ENCODE peak calls at places on chromosomes 11 and 22, in four cellular contexts. K, D, Z and A are unnamed samples.

GRCh38 chr11:71330996-71331395 is 78.6 kb upstream of the SHANK2 start:
- DNase-seq in Z (no peak), D (no peak), K (no peak), A (no peak)

GRCh38 chr11:78417175-78417887 is at the start of gene GAB2:
- DNase-seq in D (no peak), K (no peak), Z (no peak), A (no peak)

GRCh38 chr22:43011079-43011478 is 3.9 kb downstream of the PACSIN2 start:
- DNase-seq in K (no peak), Z (no peak), D (no peak), A (no peak)

GRCh38 chr11:69479591-69480271 is 1.7 kb upstream of the LINC01488 start:
- DNase-seq in D (no peak), K (no peak), Z (no peak), A (no peak)

GRCh38 chr11:83004855-83005556 is 66.7 kb downstream of the RAB30 start:
- DNase-seq in K (no peak), Z (no peak), D (no peak), A (no peak)

GRCh38 chr22:29635734-29636357 is 32.4 kb downstream of the NF2 start:
- DNase-seq in D (peak), K (no peak), Z (peak), A (peak)

GRCh38 chr11:98455500-98456186 is 565.1 kb upstream of the CNTN5 start:
- DNase-seq in Z (no peak), D (no peak), K (no peak), A (no peak)

GRCh38 chr11:119368121-119369034 is 13.1 kb downstream of the USP2 start:
- DNase-seq in K (no peak), Z (peak), D (no peak), A (peak)

GRCh38 chr22:32378703-32379272 is 21.1 kb downstream of the RFPL3 start:
- DNase-seq in K (no peak), Z (peak), D (no peak), A (peak)

GRCh38 chr11:67420646-67421420 is 5.4 kb downstream of the CARNS1 start:
- DNase-seq in K (peak), Z (peak), D (peak), A (peak)

GRCh38 chr11:12245549-12245986 is 131.8 kb upstream of the PARVA start:
- DNase-seq in Z (peak), K (no peak), D (no peak), A (peak)

GRCh38 chr11:44524751-44525171 is 40.7 kb upstream of the CD82 start:
- DNase-seq in D (no peak), Z (no peak), K (no peak), A (no peak)

GRCh38 chr11:74485868-74486267 is 7.7 kb downstream of the LIPT2 start:
- DNase-seq in K (no peak), Z (no peak), D (no peak), A (no peak)

GRCh38 chr22:42156597-42156996 is 26.0 kb upstream of the CYP2D6 start:
- DNase-seq in Z (no peak), D (no peak), K (no peak), A (no peak)

GRCh38 chr11:11202885-11203284 is 150.2 kb downstream of the CSNK2A3 start:
- DNase-seq in D (no peak), Z (no peak), K (no peak), A (no peak)

GRCh38 chr22:48632641-48633246 is 1194.9 kb downstream of the BRD1 start:
- DNase-seq in K (no peak), D (no peak), Z (no peak), A (no peak)

GRCh38 chr11:86158716-86159669 is 85.6 kb upstream of the EED start:
- DNase-seq in Z (no peak), D (no peak), K (no peak), A (no peak)
- H3K4me3 ChIP-seq in Z (no peak), D (no peak), K (no peak), A (no peak)

GRCh38 chr22:36368359-36368983 is 19.3 kb downstream of the MYH9 start:
- DNase-seq in D (no peak), Z (peak), K (no peak), A (peak)
- TF ChIP-seq CTCF in D (no peak), Z (peak), K (peak), A (no peak)

GRCh38 chr11:86183694-86184093 is 60.9 kb upstream of the EED start:
- DNase-seq in Z (peak), D (no peak), K (no peak), A (peak)

GRCh38 chr11:86184728-86185127 is 59.8 kb upstream of the EED start:
- DNase-seq in K (no peak), Z (no peak), D (no peak), A (no peak)

GRCh38 chr11:86180860-86181259 is 63.7 kb upstream of the EED start:
- DNase-seq in Z (no peak), D (no peak), K (no peak), A (no peak)

GRCh38 chr11:86181379-86181778 is 63.2 kb upstream of the EED start:
- DNase-seq in K (no peak), Z (no peak), D (no peak), A (no peak)

DNA sequence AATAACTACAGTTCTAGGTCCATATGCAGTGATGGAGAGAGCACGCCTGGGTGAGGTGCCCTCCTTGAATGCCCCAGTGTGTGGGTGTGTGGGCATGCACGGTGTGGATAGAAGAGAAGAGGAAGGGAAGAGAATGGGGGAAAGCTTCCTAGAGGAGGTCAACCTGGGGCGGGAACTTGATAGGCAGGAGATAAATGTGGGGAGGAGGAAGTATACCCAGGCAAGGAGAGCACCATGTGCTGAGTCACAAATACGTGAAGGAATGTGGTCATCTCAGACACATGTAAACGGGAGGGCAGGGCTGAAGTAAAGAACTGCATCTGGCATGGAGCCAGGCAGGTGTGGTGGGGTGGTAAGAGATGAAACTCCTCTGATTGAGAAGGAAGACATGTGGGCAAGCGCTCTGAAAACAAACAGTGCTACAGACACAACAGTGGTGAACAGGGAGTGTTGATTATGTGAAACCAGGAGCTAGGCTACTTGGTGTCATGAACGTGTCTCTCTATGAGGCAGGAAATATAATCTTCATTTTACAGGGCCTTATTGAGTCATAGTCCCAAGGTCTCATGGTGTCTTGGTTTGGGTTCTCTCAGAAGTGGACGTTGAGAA is 61.5 kb upstream of the EED start:
- DNase-seq in Z (no peak), D (no peak), K (no peak), A (no peak)
- H3K4me3 ChIP-seq in Z (no peak), D (no peak), K (no peak), A (no peak)

DNA sequence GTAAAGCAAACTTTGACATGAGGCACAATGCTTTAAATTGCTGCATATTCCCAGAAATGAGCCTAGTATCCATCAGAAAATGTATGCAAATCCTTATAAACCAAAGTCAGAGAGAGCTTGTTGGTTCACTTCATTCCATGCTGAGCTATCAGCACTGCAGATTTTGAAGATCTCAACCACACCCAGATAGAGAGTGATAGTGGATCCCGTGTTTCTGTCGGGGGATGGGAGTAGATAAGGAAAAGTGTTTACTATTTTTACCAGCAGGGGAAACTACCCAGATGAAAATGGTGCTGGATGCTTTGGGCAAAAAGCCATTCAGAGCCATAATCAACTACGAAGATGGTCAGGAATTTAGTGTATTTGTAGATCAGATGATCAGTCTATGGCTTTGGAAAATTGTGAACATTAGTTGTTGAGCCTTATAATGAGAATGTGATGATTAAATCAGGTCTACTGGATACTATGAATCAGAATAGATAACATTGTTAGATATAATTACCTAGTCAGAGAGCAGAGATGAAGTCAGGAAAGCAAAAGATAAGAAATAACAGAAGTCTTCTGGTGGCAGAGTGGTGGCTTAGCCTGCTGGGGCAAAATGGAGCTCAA is 10.8 kb downstream of the OR51B6 start:
- DNase-seq in K (no peak), D (no peak), Z (no peak), A (no peak)
- TF ChIP-seq CTCF in K (no peak), D (no peak), Z (no peak), A (no peak)

DNA sequence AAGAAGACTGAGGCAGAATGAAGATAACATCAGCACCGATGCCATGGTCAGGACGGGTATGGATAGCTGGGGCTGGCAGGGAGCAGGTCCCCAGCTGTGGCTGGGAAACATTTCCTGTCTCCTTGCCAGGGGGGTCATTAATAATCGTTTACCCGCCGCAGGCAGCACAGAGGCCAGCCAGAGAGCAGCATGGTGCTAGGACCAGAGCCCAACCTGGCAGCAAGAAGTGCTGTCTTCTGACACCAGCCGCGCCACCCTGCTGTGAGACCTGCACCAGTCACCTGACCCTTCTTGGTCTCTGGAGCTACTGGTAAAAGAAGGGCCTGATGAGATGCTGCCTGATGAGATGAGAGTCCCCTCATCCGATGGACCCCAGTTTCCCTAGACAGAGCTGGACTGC is 36.3 kb downstream of the PDE2A start:
- DNase-seq in Z (no peak), D (no peak), K (no peak), A (no peak)
- H3K4me3 ChIP-seq in Z (no peak), D (no peak), K (no peak), A (no peak)

GRCh38 chr11:86408845-86409244 is 34.2 kb downstream of the CCDC81 start:
- DNase-seq in D (no peak), Z (peak), K (no peak), A (no peak)
- TF ChIP-seq CTCF in D (peak), Z (peak), K (no peak), A (peak)

GRCh38 chr11:36404831-36405230 is 105.2 kb downstream of the TRAF6 start:
- DNase-seq in K (no peak), Z (peak), D (no peak), A (no peak)
- H3K4me3 ChIP-seq in K (no peak), Z (no peak), D (no peak), A (no peak)